ENCODE peak calls at places on chromosomes 12 and 14, in eight cellular contexts. E is stimulated activated CD4-positive, alpha-beta T cell treated with anti-CD3 and anti-CD28 coated beads, TNF-alpha, amount 100 ng/mL, for 4 hours; D is ACHN; M is T-helper 17 cell; H is AG10803; G is CD8-positive, alpha-beta T cell; S is hypothalamus; O is activated naive CD8-positive, alpha-beta T cell treated with anti-CD3 and anti-CD28 coated beads, Interleukin-2, amount 50 U/mL, for 24 hours. V is an unnamed sample.

GRCh38 chr12:127811988-127812387 is 455.0 kb upstream of the TMEM132C start:
- DNase-seq in E (no peak), D (no peak), M (no peak), H (peak; percentile 87), G (no peak), S (no peak), O (no peak), V (no peak)

GRCh38 chr12:9378430-9378835 is 170.2 kb upstream of the PZP start:
- DNase-seq in E (no peak), D (peak; percentile 34), M (no peak), H (no peak), G (no peak), S (no peak), O (no peak), V (no peak)

GRCh38 chr12:64392221-64392620 is 1.7 kb upstream of the C12orf56 start:
- DNase-seq in E (no peak), D (peak; percentile 75), M (no peak), H (peak; percentile 58), G (no peak), S (no peak), O (no peak), V (no peak)

GRCh38 chr14:74888164-74889158 is 6.7 kb downstream of the DLST start:
- DNase-seq in E (no peak), D (no peak), M (no peak), H (no peak), G (no peak), S (no peak), O (no peak), V (no peak)

GRCh38 chr12:3672113-3672509 is 80.8 kb downstream of the CRACR2A start:
- DNase-seq in E (no peak), D (no peak), M (no peak), H (no peak), G (no peak), S (no peak), O (no peak), V (no peak)

GRCh38 chr14:34049769-34050168 is 98.9 kb upstream of the EGLN3 start:
- DNase-seq in E (no peak), D (no peak), M (no peak), H (no peak), G (no peak), S (no peak), O (no peak), V (no peak)

GRCh38 chr12:6700646-6701051 is at the start of gene PIANP:
- DNase-seq in E (peak; percentile 38), D (peak; percentile 49), M (peak; percentile 33), H (peak; percentile 16), G (peak; percentile 52), S (no peak), O (peak; percentile 40), V (no peak)

GRCh38 chr12:69240625-69240984 is 1.2 kb downstream of the CPSF6 start:
- DNase-seq in E (peak; percentile 8), D (peak; percentile 40), M (no peak), H (no peak), G (peak; percentile 23), S (no peak), O (peak; percentile 32), V (no peak)

GRCh38 chr12:53173085-53173715 is 7.3 kb upstream of the ZNF740 start:
- DNase-seq in E (no peak), D (no peak), M (no peak), H (peak; percentile 29), G (no peak), S (no peak), O (no peak), V (no peak)

V was measured in CD14-positive monocyte.